ENCODE peak calls at places on chromosomes 4 and X, in nine cellular contexts. One of them, this sample, is unnamed.

GRCh38 chrX:8868070-8868795 is 67.0 kb upstream of the FAM9A start:
- DNase-seq in brain microvascular endothelial cell: peak; percentile 57
- DNase-seq in fibroblast of mammary gland: peak; percentile 93
- DNase-seq in A673: no peak
- DNase-seq in right atrium auricular region: no peak
- DNase-seq in fibroblast of pulmonary artery: peak; percentile 82
- DNase-seq in AG04449: no peak
- DNase-seq in BE2C: no peak
- DNase-seq in GM06990: no peak
- DNase-seq in this sample: peak; percentile 52

GRCh38 chr4:67581913-67582312 is 23.4 kb downstream of the STAP1 start:
- DNase-seq in brain microvascular endothelial cell: no peak
- DNase-seq in A673: no peak
- DNase-seq in GM06990: no peak
- DNase-seq in fibroblast of pulmonary artery: no peak
- DNase-seq in BE2C: no peak
- DNase-seq in AG04449: no peak
- DNase-seq in right atrium auricular region: no peak
- DNase-seq in fibroblast of mammary gland: no peak
- DNase-seq in this sample: no peak

GRCh38 chr4:56653461-56654237 is 27.4 kb downstream of the HOPX start:
- DNase-seq in BE2C: no peak
- DNase-seq in AG04449: no peak
- DNase-seq in right atrium auricular region: no peak
- DNase-seq in A673: no peak
- DNase-seq in GM06990: no peak
- DNase-seq in fibroblast of mammary gland: no peak
- DNase-seq in brain microvascular endothelial cell: no peak
- DNase-seq in fibroblast of pulmonary artery: no peak
- DNase-seq in this sample: no peak

GRCh38 chrX:41779941-41780340 is 56.0 kb downstream of the GPR82 start:
- DNase-seq in BE2C: no peak
- DNase-seq in GM06990: no peak
- DNase-seq in AG04449: no peak
- DNase-seq in brain microvascular endothelial cell: no peak
- DNase-seq in fibroblast of mammary gland: no peak
- DNase-seq in A673: no peak
- DNase-seq in fibroblast of pulmonary artery: no peak
- DNase-seq in right atrium auricular region: no peak
- DNase-seq in this sample: no peak

GRCh38 chrX:49071877-49072711 is 1.7 kb downstream of the PRAF2 start:
- DNase-seq in A673: no peak
- DNase-seq in BE2C: no peak
- DNase-seq in brain microvascular endothelial cell: peak; percentile 57
- DNase-seq in fibroblast of pulmonary artery: peak; percentile 73
- DNase-seq in right atrium auricular region: peak; percentile 81
- DNase-seq in fibroblast of mammary gland: peak; percentile 79
- DNase-seq in GM06990: no peak
- DNase-seq in AG04449: no peak
- DNase-seq in this sample: peak; percentile 77

GRCh38 chrX:68568136-68568535 is 69.3 kb downstream of the YIPF6 start:
- DNase-seq in AG04449: no peak
- DNase-seq in A673: no peak
- DNase-seq in fibroblast of pulmonary artery: no peak
- DNase-seq in BE2C: no peak
- DNase-seq in GM06990: no peak
- DNase-seq in fibroblast of mammary gland: no peak
- DNase-seq in right atrium auricular region: no peak
- DNase-seq in brain microvascular endothelial cell: no peak
- DNase-seq in this sample: no peak

GRCh38 chr4:972651-973424 is 531 bp downstream of the DGKQ start:
- DNase-seq in fibroblast of pulmonary artery: peak; percentile 16
- DNase-seq in AG04449: no peak
- DNase-seq in A673: peak; percentile 19
- DNase-seq in fibroblast of mammary gland: no peak
- DNase-seq in right atrium auricular region: no peak
- DNase-seq in BE2C: no peak
- DNase-seq in brain microvascular endothelial cell: no peak
- DNase-seq in GM06990: peak; percentile 49
- DNase-seq in this sample: no peak

GRCh38 chr4:116829187-116829586 is 256.2 kb downstream of the TRAM1L1 start:
- DNase-seq in A673: no peak
- DNase-seq in fibroblast of mammary gland: no peak
- DNase-seq in AG04449: no peak
- DNase-seq in GM06990: no peak
- DNase-seq in brain microvascular endothelial cell: no peak
- DNase-seq in fibroblast of pulmonary artery: no peak
- DNase-seq in right atrium auricular region: no peak
- DNase-seq in BE2C: no peak
- DNase-seq in this sample: no peak

GRCh38 chr4:160316036-160316435 is 1213.2 kb downstream of the RAPGEF2 start:
- DNase-seq in AG04449: no peak
- DNase-seq in fibroblast of pulmonary artery: no peak
- DNase-seq in brain microvascular endothelial cell: no peak
- DNase-seq in right atrium auricular region: no peak
- DNase-seq in GM06990: no peak
- DNase-seq in A673: no peak
- DNase-seq in fibroblast of mammary gland: no peak
- DNase-seq in BE2C: no peak
- DNase-seq in this sample: no peak

GRCh38 chrX:9739130-9739529 is 26.5 kb downstream of the GPR143 start:
- DNase-seq in BE2C: no peak
- DNase-seq in GM06990: no peak
- DNase-seq in AG04449: no peak
- DNase-seq in fibroblast of mammary gland: no peak
- DNase-seq in A673: no peak
- DNase-seq in brain microvascular endothelial cell: no peak
- DNase-seq in fibroblast of pulmonary artery: no peak
- DNase-seq in right atrium auricular region: no peak
- DNase-seq in this sample: no peak

GRCh38 chr4:13056630-13057187 is 427.4 kb downstream of the RAB28 start:
- DNase-seq in AG04449: no peak
- DNase-seq in right atrium auricular region: no peak
- DNase-seq in BE2C: no peak
- DNase-seq in GM06990: no peak
- DNase-seq in A673: no peak
- DNase-seq in fibroblast of mammary gland: no peak
- DNase-seq in brain microvascular endothelial cell: no peak
- DNase-seq in fibroblast of pulmonary artery: no peak
- DNase-seq in this sample: no peak

GRCh38 chrX:51334276-51334675 is 1.7 kb downstream of the NUDT10 start:
- DNase-seq in fibroblast of pulmonary artery: no peak
- DNase-seq in GM06990: no peak
- DNase-seq in right atrium auricular region: no peak
- DNase-seq in AG04449: no peak
- DNase-seq in BE2C: no peak
- DNase-seq in fibroblast of mammary gland: peak; percentile 1
- DNase-seq in brain microvascular endothelial cell: no peak
- DNase-seq in A673: no peak
- DNase-seq in this sample: peak; percentile 16
- H3K4me3 ChIP-seq in fibroblast of pulmonary artery: no peak overlapping the region
- H3K4me3 ChIP-seq in GM06990: no peak overlapping the region
- H3K4me3 ChIP-seq in right atrium auricular region: no peak overlapping the region
- H3K4me3 ChIP-seq in AG04449: no peak overlapping the region
- H3K4me3 ChIP-seq in BE2C: no peak overlapping the region
- H3K4me3 ChIP-seq in fibroblast of mammary gland: no peak overlapping the region
- H3K4me3 ChIP-seq in brain microvascular endothelial cell: no peak overlapping the region
- H3K4me3 ChIP-seq in A673: no peak overlapping the region
- H3K4me3 ChIP-seq in this sample: no peak overlapping the region

DNA sequence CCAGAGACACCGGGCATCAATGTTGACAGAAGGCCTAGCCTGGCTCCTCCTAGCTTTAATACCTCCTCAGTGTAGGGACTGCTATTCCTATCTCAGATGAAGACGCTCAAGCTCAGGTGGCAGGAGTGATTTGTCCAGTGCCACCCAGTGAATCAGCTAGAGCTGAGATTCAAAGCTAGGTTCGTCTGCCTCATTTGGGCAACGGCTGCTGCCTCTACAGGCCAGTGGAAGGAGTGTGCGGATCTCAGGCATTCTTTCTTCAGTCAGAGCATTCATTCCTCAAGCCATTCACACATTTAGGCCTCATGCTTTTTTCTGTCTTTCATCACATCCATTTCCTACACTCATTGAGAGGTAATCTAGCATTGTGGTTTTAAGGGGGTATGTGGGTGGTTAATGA is 7.3 kb downstream of the TSR2 start:
- DNase-seq in fibroblast of mammary gland: peak; percentile 11
- DNase-seq in right atrium auricular region: no peak
- DNase-seq in GM06990: no peak
- DNase-seq in brain microvascular endothelial cell: no peak
- DNase-seq in fibroblast of pulmonary artery: peak; percentile 13
- DNase-seq in AG04449: no peak
- DNase-seq in A673: peak; percentile 22
- DNase-seq in BE2C: no peak
- DNase-seq in this sample: no peak
- TF ChIP-seq CTCF in fibroblast of mammary gland: peak; percentile 5
- TF ChIP-seq CTCF in right atrium auricular region: no peak
- TF ChIP-seq CTCF in GM06990: no peak
- TF ChIP-seq CTCF in brain microvascular endothelial cell: peak; percentile 41
- TF ChIP-seq CTCF in fibroblast of pulmonary artery: peak; percentile 12
- TF ChIP-seq CTCF in AG04449: peak; percentile 26
- TF ChIP-seq CTCF in A673: no peak
- TF ChIP-seq CTCF in BE2C: peak; percentile 24
- TF ChIP-seq CTCF in this sample: no peak

DNA sequence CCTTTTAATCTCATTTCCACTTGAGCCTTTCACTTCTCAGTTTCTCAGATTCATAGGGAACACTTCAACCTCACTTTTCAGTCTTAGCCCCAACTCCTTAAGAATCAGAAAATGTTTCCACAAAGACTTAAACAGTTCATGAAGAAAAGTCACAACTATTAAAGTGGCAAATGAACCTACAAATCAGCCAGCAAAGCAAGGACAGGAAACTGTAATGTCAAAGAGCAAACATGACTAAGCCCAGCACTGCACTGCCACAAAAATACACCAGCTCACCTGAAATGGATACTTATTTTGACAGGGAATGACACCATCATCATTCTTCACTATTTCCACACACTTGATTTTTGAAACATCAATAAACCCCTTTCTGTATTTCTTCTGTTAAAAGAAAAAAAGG is 41.8 kb upstream of the TXK start:
- DNase-seq in BE2C: no peak
- DNase-seq in A673: no peak
- DNase-seq in fibroblast of mammary gland: no peak
- DNase-seq in AG04449: no peak
- DNase-seq in brain microvascular endothelial cell: no peak
- DNase-seq in GM06990: no peak
- DNase-seq in right atrium auricular region: no peak
- DNase-seq in fibroblast of pulmonary artery: no peak
- DNase-seq in this sample: no peak
- H3K4me3 ChIP-seq in BE2C: no peak overlapping the region
- H3K4me3 ChIP-seq in A673: no peak overlapping the region
- H3K4me3 ChIP-seq in fibroblast of mammary gland: no peak overlapping the region
- H3K4me3 ChIP-seq in AG04449: no peak overlapping the region
- H3K4me3 ChIP-seq in brain microvascular endothelial cell: no peak overlapping the region
- H3K4me3 ChIP-seq in GM06990: no peak overlapping the region
- H3K4me3 ChIP-seq in right atrium auricular region: no peak overlapping the region
- H3K4me3 ChIP-seq in fibroblast of pulmonary artery: no peak overlapping the region
- H3K4me3 ChIP-seq in this sample: no peak overlapping the region

DNA sequence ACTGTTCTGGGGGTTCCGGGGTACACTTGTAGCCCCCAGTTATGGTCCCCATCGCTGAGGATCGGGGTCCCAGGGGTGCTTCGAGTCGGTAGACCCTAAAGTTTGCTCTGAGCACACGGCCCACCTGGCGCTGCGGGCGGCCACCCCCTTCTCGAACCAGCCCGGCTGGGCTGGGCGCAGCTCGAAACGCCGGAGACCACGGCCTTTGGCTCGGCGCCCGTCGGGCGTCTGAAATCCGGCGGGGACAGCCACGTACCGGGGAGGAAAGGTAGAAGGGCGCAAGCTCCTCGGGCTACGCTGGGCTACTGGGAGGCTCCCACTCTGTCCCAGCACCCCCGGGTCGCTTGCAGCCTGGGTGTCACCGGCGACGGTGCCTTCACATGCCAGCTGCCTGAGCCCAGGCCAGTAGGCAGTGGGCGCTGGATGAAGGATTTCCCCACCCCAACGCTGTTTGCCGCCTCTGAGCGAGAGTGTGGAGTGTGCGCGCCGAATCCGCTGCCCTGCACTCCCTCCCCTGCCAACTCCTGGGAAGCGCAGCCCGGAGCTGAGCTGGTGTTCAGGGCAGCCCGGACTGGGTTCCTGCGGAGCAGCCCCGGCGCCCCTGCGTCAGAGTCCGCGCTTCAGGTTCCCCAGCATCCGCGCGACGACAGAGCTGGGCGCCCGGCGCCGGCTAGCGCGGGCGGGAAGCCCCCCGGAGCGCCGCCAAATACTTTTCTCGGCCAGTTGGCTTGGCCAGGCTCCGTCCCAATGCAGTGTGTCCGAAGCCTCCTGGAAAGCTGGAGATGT is 637 bp downstream of the MAMLD1 start:
- DNase-seq in right atrium auricular region: no peak
- DNase-seq in fibroblast of pulmonary artery: peak; percentile 45
- DNase-seq in GM06990: no peak
- DNase-seq in AG04449: no peak
- DNase-seq in brain microvascular endothelial cell: no peak
- DNase-seq in A673: peak; percentile 64
- DNase-seq in BE2C: no peak
- DNase-seq in fibroblast of mammary gland: peak; percentile 37
- DNase-seq in this sample: peak; percentile 32
- TF ChIP-seq CTCF in right atrium auricular region: no peak
- TF ChIP-seq CTCF in fibroblast of pulmonary artery: peak; percentile 11
- TF ChIP-seq CTCF in GM06990: no peak
- TF ChIP-seq CTCF in AG04449: peak; percentile 29
- TF ChIP-seq CTCF in brain microvascular endothelial cell: peak; percentile 22
- TF ChIP-seq CTCF in A673: peak; percentile 16
- TF ChIP-seq CTCF in BE2C: no peak
- TF ChIP-seq CTCF in fibroblast of mammary gland: no peak
- TF ChIP-seq CTCF in this sample: peak; percentile 28